ENCODE peak calls at places on chromosomes 5 and 9, in ten cellular contexts. F, Z, M, T, S, L, J, K, A and H are unnamed samples.

GRCh38 chr9:136029556-136029955 is 65.5 kb downstream of the NACC2 start:
- DNase-seq in A (no peak), J (no peak), K (no peak), Z (peak), T (no peak), M (no peak), F (no peak), L (no peak), S (no peak), H (no peak)

GRCh38 chr9:20032413-20033006 is 243.7 kb upstream of the SLC24A2 start:
- DNase-seq in F (no peak), S (no peak), Z (no peak), L (peak), M (no peak), J (peak), A (no peak), T (no peak), K (no peak), H (no peak)

GRCh38 chr5:172364773-172365172 is 81.2 kb upstream of the UBTD2 start:
- DNase-seq in S (peak), T (no peak), A (peak), F (no peak), J (no peak), K (no peak), L (no peak), Z (no peak), M (no peak), H (no peak)

GRCh38 chr5:1516615-1517601 is 6.9 kb downstream of the LPCAT1 start:
- DNase-seq in Z (no peak), A (no peak), T (no peak), M (no peak), F (no peak), L (no peak), K (no peak), S (no peak), J (peak), H (no peak)

GRCh38 chr5:125277494-125278154 is 531.2 kb upstream of the ZNF608 start:
- DNase-seq in M (no peak), Z (no peak), T (no peak), F (peak), A (no peak), L (no peak), S (no peak), K (peak), J (peak), H (peak)

GRCh38 chr5:78533356-78533755 is 115.2 kb downstream of the LHFPL2 start:
- DNase-seq in M (no peak), Z (peak), K (no peak), T (peak), J (peak), A (peak), S (no peak), L (no peak), F (peak), H (peak)

GRCh38 chr9:14661421-14662059 is 31.7 kb downstream of the ZDHHC21 start:
- DNase-seq in K (no peak), M (no peak), F (no peak), A (no peak), J (peak), L (peak), S (no peak), Z (peak), T (peak), H (peak)

GRCh38 chr5:84384604-84385575 is at the start of gene EDIL3:
- DNase-seq in M (no peak), K (peak), Z (peak), T (peak), L (no peak), A (no peak), S (no peak), F (peak), J (peak), H (peak)

GRCh38 chr5:148843510-148844318 is 17.3 kb downstream of the ADRB2 start:
- DNase-seq in S (no peak), F (peak), J (no peak), T (no peak), A (no peak), M (no peak), L (no peak), Z (no peak), K (no peak), H (no peak)